ENCODE peak calls at places on chromosomes 3 and 15, in ten cellular contexts. Y, R, N, P, L, Z, E, C, H and J are unnamed samples.

GRCh38 chr15:89828324-89829145 is 13.9 kb upstream of the ANPEP start:
- DNase-seq in Y (no peak), R (no peak), N (peak), P (no peak), L (peak), Z (peak), E (peak), C (peak), H (no peak), J (no peak)

GRCh38 chr3:109337393-109337792 is at the start of gene DPPA4:
- DNase-seq in Y (no peak), R (no peak), N (no peak), P (no peak), L (no peak), Z (no peak), E (no peak), C (no peak), H (no peak), J (no peak)

GRCh38 chr15:68421798-68422402 is 10.1 kb downstream of the ITGA11 start:
- DNase-seq in Y (no peak), R (no peak), N (no peak), P (no peak), L (no peak), Z (no peak), E (no peak), C (no peak), H (no peak), J (peak)

GRCh38 chr15:32723171-32723948 is 5.6 kb downstream of the GREM1 start:
- DNase-seq in Y (no peak), R (no peak), N (no peak), P (no peak), L (no peak), Z (no peak), E (no peak), C (no peak), H (no peak), J (no peak)

GRCh38 chr3:43036621-43037331 is 57.7 kb downstream of the GASK1A start:
- DNase-seq in Y (no peak), R (no peak), N (no peak), P (no peak), L (peak), Z (no peak), E (no peak), C (no peak), H (peak), J (peak)

GRCh38 chr3:101898752-101899169 is 49.4 kb downstream of the NFKBIZ start:
- DNase-seq in Y (no peak), R (no peak), N (no peak), P (no peak), L (no peak), Z (no peak), E (no peak), C (no peak), H (no peak), J (no peak)

GRCh38 chr15:100740105-100740504 is 137.7 kb downstream of the ASB7 start:
- DNase-seq in Y (no peak), R (no peak), N (no peak), P (no peak), L (no peak), Z (no peak), E (no peak), C (no peak), H (no peak), J (no peak)

GRCh38 chr15:95843241-95843851 is 487.2 kb upstream of the NR2F2 start:
- DNase-seq in Y (no peak), R (no peak), N (peak), P (no peak), L (no peak), Z (no peak), E (no peak), C (no peak), H (no peak), J (no peak)

GRCh38 chr3:113516115-113516505 is 1.2 kb upstream of the SPICE1 start:
- DNase-seq in Y (peak), R (no peak), N (no peak), P (no peak), L (no peak), Z (peak), E (no peak), C (peak), H (no peak), J (no peak)

GRCh38 chr3:122515020-122515468 is 305 bp upstream of the KPNA1 start:
- DNase-seq in Y (no peak), R (no peak), N (no peak), P (no peak), L (no peak), Z (no peak), E (no peak), C (no peak), H (no peak), J (no peak)

GRCh38 chr3:119643528-119643927 is 16.9 kb downstream of the POPDC2 start:
- DNase-seq in Y (peak), R (no peak), N (no peak), P (peak), L (no peak), Z (no peak), E (no peak), C (no peak), H (no peak), J (no peak)

GRCh38 chr3:67388738-67389137 is 265.7 kb downstream of the SUCLG2 start:
- DNase-seq in Y (no peak), R (no peak), N (no peak), P (no peak), L (no peak), Z (no peak), E (no peak), C (no peak), H (no peak), J (no peak)

GRCh38 chr15:79433610-79434009 is 1.5 kb downstream of the MINAR1 start:
- DNase-seq in Y (no peak), R (no peak), N (no peak), P (no peak), L (no peak), Z (no peak), E (no peak), C (no peak), H (peak), J (no peak)

GRCh38 chr3:62332017-62332416 is 41.3 kb downstream of the FEZF2 start:
- DNase-seq in Y (no peak), R (no peak), N (no peak), P (no peak), L (no peak), Z (no peak), E (no peak), C (no peak), H (no peak), J (no peak)

GRCh38 chr15:60379466-60380274 is 18.1 kb downstream of the ANXA2 start:
- DNase-seq in Y (no peak), R (no peak), N (no peak), P (peak), L (no peak), Z (no peak), E (no peak), C (peak), H (no peak), J (no peak)

GRCh38 chr3:14126017-14126902 is 1.4 kb downstream of the TMEM43 start:
- DNase-seq in Y (no peak), R (no peak), N (no peak), P (no peak), L (no peak), Z (no peak), E (no peak), C (no peak), H (peak), J (peak)

GRCh38 chr3:142929109-142929508 is 34.4 kb downstream of the PAQR9 start:
- DNase-seq in Y (peak), R (no peak), N (peak), P (peak), L (no peak), Z (peak), E (peak), C (no peak), H (no peak), J (no peak)

GRCh38 chr15:79340315-79340602 is 29.3 kb downstream of the TMED3 start:
- DNase-seq in Y (no peak), R (no peak), N (no peak), P (no peak), L (no peak), Z (no peak), E (no peak), C (no peak), H (no peak), J (no peak)

GRCh38 chr3:53711387-53711786 is 134.8 kb downstream of the CHDH start:
- DNase-seq in Y (no peak), R (no peak), N (no peak), P (no peak), L (no peak), Z (no peak), E (peak), C (no peak), H (no peak), J (no peak)
- TF ChIP-seq POLR2AphosphoS5 in Y (no peak), R (no peak), N (no peak), P (no peak), L (no peak), Z (no peak), E (no peak), C (no peak), H (no peak), J (no peak)

GRCh38 chr15:78264304-78265136 is at the start of gene DNAJA4:
- DNase-seq in Y (peak), R (peak), N (no peak), P (no peak), L (peak), Z (peak), E (peak), C (peak), H (no peak), J (no peak)
- TF ChIP-seq POLR2A in Y (peak), R (no peak), N (no peak), P (no peak), L (no peak), Z (no peak), E (no peak), C (peak), H (no peak), J (no peak)

GRCh38 chr15:38854506-38854905 is 289.9 kb upstream of the RASGRP1 start:
- DNase-seq in Y (no peak), R (no peak), N (no peak), P (no peak), L (no peak), Z (no peak), E (no peak), C (no peak), H (no peak), J (no peak)
- H3K4me3 ChIP-seq in Y (no peak), R (no peak), N (no peak), P (no peak), L (no peak), Z (no peak), E (no peak), C (no peak), H (no peak), J (no peak)

GRCh38 chr15:70046716-70047369 is 50.9 kb downstream of the TLE3 start:
- DNase-seq in Y (no peak), R (peak), N (no peak), P (no peak), L (peak), Z (no peak), E (no peak), C (no peak), H (no peak), J (no peak)
- TF ChIP-seq POLR2AphosphoS5 in Y (no peak), R (no peak), N (no peak), P (no peak), L (no peak), Z (no peak), E (no peak), C (no peak), H (no peak), J (no peak)